ENCODE peak calls at places on chromosomes 4 and X, in ten cellular contexts. K is cardiac fibroblast; C is G401; V is activated T-helper 1 cell treated with anti-CD3 and anti-CD28 coated beads, Interleukin-2, amount 50 U/mL, for 16 hours; H is T-helper 2 cell; Q is T-cell; Z is fibroblast of mammary gland; X is caudate nucleus; W is fibroblast of pulmonary artery; F is astrocyte of the cerebellum. Y is an unnamed sample.

GRCh38 chrX:20519077-20519617 is 252.4 kb upstream of the RPS6KA3 start:
- DNase-seq in K (no peak), C (no peak), V (no peak), H (no peak), Q (no peak), Z (no peak), X (no peak), W (no peak), F (no peak), Y (no peak)

GRCh38 chrX:53440631-53441517 is 6.7 kb upstream of the HSD17B10 start:
- DNase-seq in K (peak; percentile 66), C (peak; percentile 74), V (no peak), H (peak; percentile 2), Q (no peak), Z (peak; percentile 71), X (peak; percentile 14), W (peak; percentile 68), F (no peak), Y (peak; percentile 58)

GRCh38 chr4:68460085-68460484 is 12.8 kb downstream of the TMPRSS11E start:
- DNase-seq in K (no peak), C (no peak), V (no peak), H (no peak), Q (no peak), Z (no peak), X (no peak), W (no peak), F (no peak), Y (no peak)

GRCh38 chrX:38636949-38637819 is 75.8 kb downstream of the TSPAN7 start:
- DNase-seq in K (no peak), C (peak; percentile 77), V (no peak), H (no peak), Q (no peak), Z (no peak), X (no peak), W (no peak), F (peak; percentile 33), Y (peak; percentile 10)

GRCh38 chr4:153594208-153594607 is 89.9 kb upstream of the TLR2 start:
- DNase-seq in K (peak; percentile 67), C (no peak), V (no peak), H (no peak), Q (no peak), Z (peak; percentile 15), X (no peak), W (peak; percentile 28), F (peak; percentile 31), Y (no peak)

GRCh38 chr4:77711469-77711868 is 105.8 kb downstream of the CXCL13 start:
- DNase-seq in K (no peak), C (no peak), V (no peak), H (no peak), Q (no peak), Z (no peak), X (no peak), W (no peak), F (no peak), Y (no peak)

GRCh38 chrX:7574325-7574724 is 268.6 kb upstream of the VCX start:
- DNase-seq in K (no peak), C (no peak), V (no peak), H (no peak), Q (no peak), Z (peak; percentile 8), X (no peak), W (peak; percentile 0), F (no peak), Y (peak; percentile 5)

GRCh38 chr4:148044889-148045352 is 313.0 kb downstream of the ARHGAP10 start:
- DNase-seq in K (peak; percentile 23), C (peak; percentile 51), V (no peak), H (peak; percentile 22), Q (peak; percentile 5), Z (no peak), X (no peak), W (no peak), F (no peak), Y (peak; percentile 30)

GRCh38 chr4:187059031-187059430 is 335.4 kb upstream of the FAT1 start:
- DNase-seq in K (no peak), C (no peak), V (no peak), H (no peak), Q (no peak), Z (no peak), X (no peak), W (no peak), F (no peak), Y (no peak)

GRCh38 chr4:95510145-95510544 is 38.6 kb downstream of the UNC5C start:
- DNase-seq in K (peak; percentile 62), C (peak; percentile 44), V (no peak), H (peak; percentile 26), Q (no peak), Z (peak; percentile 21), X (no peak), W (peak; percentile 68), F (peak; percentile 20), Y (peak; percentile 49)

GRCh38 chr4:168832746-168833575 is 177.1 kb downstream of the CBR4 start:
- DNase-seq in K (peak; percentile 35), C (peak; percentile 74), V (no peak), H (no peak), Q (no peak), Z (peak; percentile 45), X (no peak), W (peak; percentile 50), F (no peak), Y (peak; percentile 45)

GRCh38 chr4:8777320-8778196 is 94.1 kb downstream of the HMX1 start:
- DNase-seq in K (no peak), C (no peak), V (no peak), H (no peak), Q (no peak), Z (no peak), X (no peak), W (no peak), F (no peak), Y (no peak)

GRCh38 chrX:63761639-63762038 is 23.4 kb downstream of the ARHGEF9 start:
- DNase-seq in K (peak; percentile 3), C (peak; percentile 60), V (no peak), H (peak; percentile 29), Q (no peak), Z (no peak), X (no peak), W (peak; percentile 2), F (no peak), Y (no peak)

GRCh38 chr4:69497081-69497480 is 1.4 kb upstream of the UGT2B4 start:
- DNase-seq in K (peak; percentile 20), C (no peak), V (no peak), H (no peak), Q (no peak), Z (peak; percentile 19), X (no peak), W (peak; percentile 17), F (peak; percentile 62), Y (peak; percentile 83)

GRCh38 chr4:71204056-71204455 is 134.8 kb upstream of the SLC4A4 start:
- DNase-seq in K (no peak), C (no peak), V (no peak), H (no peak), Q (no peak), Z (no peak), X (no peak), W (no peak), F (no peak), Y (no peak)

GRCh38 chr4:18077808-18078207 is 56.3 kb upstream of the LCORL start:
- DNase-seq in K (no peak), C (no peak), V (no peak), H (no peak), Q (no peak), Z (no peak), X (no peak), W (no peak), F (no peak), Y (no peak)

GRCh38 chr4:40238700-40239548 is 42.1 kb downstream of the RHOH start:
- DNase-seq in K (no peak), C (peak; percentile 44), V (peak; percentile 37), H (peak; percentile 95), Q (peak; percentile 85), Z (no peak), X (no peak), W (peak; percentile 14), F (no peak), Y (no peak)

GRCh38 chr4:36332023-36332781 is 50.8 kb downstream of the DTHD1 start:
- DNase-seq in K (no peak), C (no peak), V (no peak), H (no peak), Q (no peak), Z (no peak), X (peak; percentile 77), W (no peak), F (no peak), Y (no peak)

GRCh38 chr4:142534994-142535393 is 311.1 kb downstream of the INPP4B start:
- DNase-seq in K (no peak), C (no peak), V (no peak), H (no peak), Q (no peak), Z (peak; percentile 66), X (no peak), W (no peak), F (no peak), Y (no peak)

GRCh38 chrX:54193085-54193484 is 10.0 kb upstream of the FAM120C start:
- DNase-seq in K (no peak), C (no peak), V (no peak), H (no peak), Q (no peak), Z (no peak), X (no peak), W (no peak), F (no peak), Y (no peak)

GRCh38 chr4:154822775-154823174 is 41.7 kb downstream of the RBM46 start:
- DNase-seq in K (peak; percentile 63), C (no peak), V (no peak), H (no peak), Q (no peak), Z (peak; percentile 88), X (no peak), W (peak; percentile 65), F (peak; percentile 35), Y (peak; percentile 74)

GRCh38 chr4:127505203-127505602 is 127.6 kb upstream of the INTU start:
- DNase-seq in K (peak; percentile 87), C (no peak), V (no peak), H (no peak), Q (no peak), Z (peak; percentile 88), X (no peak), W (peak; percentile 84), F (peak; percentile 88), Y (peak; percentile 89)

GRCh38 chrX:131217878-131218486 is 71.1 kb downstream of the IGSF1 start:
- DNase-seq in K (no peak), C (peak; percentile 8), V (no peak), H (no peak), Q (no peak), Z (no peak), X (no peak), W (no peak), F (no peak), Y (no peak)

GRCh38 chrX:51893931-51894696 is 691 bp downstream of the MAGED1 start:
- DNase-seq in K (peak; percentile 54), C (peak; percentile 43), V (no peak), H (peak; percentile 10), Q (no peak), Z (peak; percentile 22), X (peak; percentile 29), W (peak; percentile 41), F (no peak), Y (peak; percentile 32)

GRCh38 chr4:168380290-168380689 is 61.7 kb upstream of the DDX60 start:
- DNase-seq in K (no peak), C (no peak), V (no peak), H (no peak), Q (no peak), Z (no peak), X (no peak), W (no peak), F (no peak), Y (no peak)

GRCh38 chrX:107728342-107729099 is 47.1 kb downstream of the TSC22D3 start:
- DNase-seq in K (no peak), C (no peak), V (no peak), H (no peak), Q (no peak), Z (no peak), X (peak; percentile 1), W (no peak), F (no peak), Y (no peak)

GRCh38 chr4:8355864-8356565 is 84.5 kb downstream of the ACOX3 start:
- DNase-seq in K (peak; percentile 68), C (no peak), V (no peak), H (no peak), Q (no peak), Z (no peak), X (no peak), W (peak; percentile 57), F (no peak), Y (peak; percentile 51)

GRCh38 chrX:17930850-17931249 is 69.8 kb upstream of the RAI2 start:
- DNase-seq in K (no peak), C (no peak), V (no peak), H (no peak), Q (no peak), Z (no peak), X (no peak), W (no peak), F (no peak), Y (no peak)

Y was measured in astrocyte of the spinal cord.